ENCODE peak calls at places on chromosomes 12 and 14, in ten cellular contexts. C, A, E, F, Q, T, I, U, O and M are unnamed samples. For H3K4me1, the result is how much of the 10 kb centered on the place peaks cover.

GRCh38 chr12:68319988-68320623 is 12.1 kb downstream of the MDM1 start:
- DNase-seq in Q (no peak), I (no peak), T (no peak), F (peak), O (peak), U (peak), A (no peak), C (no peak), E (no peak), M (no peak)

GRCh38 chr12:28851781-28852180 is 297.3 kb upstream of the FAR2 start:
- DNase-seq in T (no peak), Q (no peak), C (no peak), A (no peak), E (no peak), I (no peak), O (peak), U (no peak), F (no peak), M (no peak)

GRCh38 chr12:109309441-109310246 is 560 bp upstream of the FOXN4 start:
- DNase-seq in F (no peak), O (no peak), I (no peak), U (no peak), T (no peak), Q (no peak), E (no peak), C (no peak), A (no peak), M (no peak)

GRCh38 chr12:24615967-24616411 is 332.9 kb downstream of the BCAT1 start:
- DNase-seq in F (no peak), I (no peak), E (no peak), U (no peak), Q (no peak), A (no peak), C (no peak), T (no peak), O (peak), M (no peak)

GRCh38 chr14:24241829-24242443 is 487 bp downstream of the TINF2 start:
- DNase-seq in O (peak), F (peak), T (peak), I (peak), C (no peak), U (peak), Q (peak), A (no peak), E (peak), M (peak)

GRCh38 chr14:47675239-47675488 is 241 bp downstream of the MDGA2 start:
- DNase-seq in I (no peak), A (no peak), E (no peak), T (no peak), O (no peak), Q (no peak), C (no peak), U (no peak), F (no peak), M (no peak)

GRCh38 chr12:120085920-120086319 is 30.6 kb downstream of the RAB35 start:
- DNase-seq in I (no peak), E (no peak), O (no peak), Q (no peak), T (no peak), F (peak), C (no peak), U (no peak), A (no peak), M (no peak)

GRCh38 chr12:106120578-106121105 is 18.1 kb downstream of the NUAK1 start:
- DNase-seq in F (peak), O (no peak), T (no peak), A (peak), U (peak), I (peak), Q (peak), C (no peak), E (no peak), M (peak)

GRCh38 chr14:56005580-56006053 is 112.6 kb upstream of the PELI2 start:
- DNase-seq in E (no peak), T (no peak), I (no peak), O (peak), A (no peak), F (no peak), C (no peak), U (no peak), Q (no peak), M (no peak)

GRCh38 chr12:64186789-64187188 is 35.3 kb downstream of the KICS2 start:
- DNase-seq in E (no peak), O (peak), U (no peak), A (peak), C (no peak), T (no peak), I (no peak), F (no peak), Q (no peak), M (no peak)

GRCh38 chr12:58502236-58502635 is 418.1 kb downstream of the LRIG3 start:
- DNase-seq in C (no peak), A (no peak), Q (no peak), F (no peak), T (no peak), U (no peak), O (peak), E (no peak), I (no peak), M (no peak)

GRCh38 chr12:98238513-98238912 is 276.9 kb upstream of the TMPO start:
- DNase-seq in E (no peak), A (no peak), I (no peak), Q (peak), F (no peak), C (no peak), T (no peak), O (peak), U (peak), M (no peak)

GRCh38 chr12:71865757-71866536 is 26.4 kb downstream of the TBC1D15 start:
- DNase-seq in Q (no peak), T (no peak), O (no peak), U (no peak), A (no peak), C (no peak), I (no peak), F (no peak), E (no peak), M (no peak)

GRCh38 chr12:42091769-42092168 is 52.9 kb downstream of the GXYLT1 start:
- DNase-seq in I (no peak), E (no peak), Q (no peak), T (no peak), C (no peak), O (peak), F (no peak), U (no peak), A (no peak), M (no peak)

GRCh38 chr12:47082963-47083621 is 3.3 kb upstream of the AMIGO2 start:
- DNase-seq in O (peak), A (peak), Q (no peak), U (no peak), T (no peak), F (no peak), I (no peak), E (no peak), C (no peak), M (no peak)

GRCh38 chr12:75754698-75755097 is 243.3 kb upstream of the KRR1 start:
- DNase-seq in O (peak), A (no peak), U (no peak), C (no peak), E (no peak), Q (no peak), T (no peak), F (no peak), I (no peak), M (no peak)

GRCh38 chr12:94616217-94616729 is 34.1 kb downstream of the TMCC3 start:
- DNase-seq in C (no peak), E (peak), A (peak), F (no peak), U (no peak), I (no peak), T (peak), O (no peak), Q (no peak), M (no peak)

GRCh38 chr14:68979021-68979721 is at the start of gene ACTN1:
- DNase-seq in O (peak), F (peak), C (peak), Q (peak), E (peak), U (peak), I (peak), T (peak), A (peak), M (peak)

GRCh38 chr14:68981539-68981976 is 2.5 kb upstream of the ACTN1 start:
- DNase-seq in Q (no peak), O (peak), F (no peak), A (no peak), T (no peak), U (no peak), I (no peak), C (no peak), E (no peak), M (no peak)

GRCh38 chr14:68978550-68978911 is 571 bp downstream of the ACTN1 start:
- DNase-seq in I (peak), Q (peak), U (peak), E (peak), C (peak), T (peak), A (no peak), O (no peak), F (peak), M (peak)

GRCh38 chr14:68981124-68981523 is 2.0 kb upstream of the ACTN1 start:
- DNase-seq in A (no peak), C (no peak), I (no peak), Q (no peak), U (no peak), T (no peak), F (no peak), E (no peak), O (no peak), M (no peak)

DNA sequence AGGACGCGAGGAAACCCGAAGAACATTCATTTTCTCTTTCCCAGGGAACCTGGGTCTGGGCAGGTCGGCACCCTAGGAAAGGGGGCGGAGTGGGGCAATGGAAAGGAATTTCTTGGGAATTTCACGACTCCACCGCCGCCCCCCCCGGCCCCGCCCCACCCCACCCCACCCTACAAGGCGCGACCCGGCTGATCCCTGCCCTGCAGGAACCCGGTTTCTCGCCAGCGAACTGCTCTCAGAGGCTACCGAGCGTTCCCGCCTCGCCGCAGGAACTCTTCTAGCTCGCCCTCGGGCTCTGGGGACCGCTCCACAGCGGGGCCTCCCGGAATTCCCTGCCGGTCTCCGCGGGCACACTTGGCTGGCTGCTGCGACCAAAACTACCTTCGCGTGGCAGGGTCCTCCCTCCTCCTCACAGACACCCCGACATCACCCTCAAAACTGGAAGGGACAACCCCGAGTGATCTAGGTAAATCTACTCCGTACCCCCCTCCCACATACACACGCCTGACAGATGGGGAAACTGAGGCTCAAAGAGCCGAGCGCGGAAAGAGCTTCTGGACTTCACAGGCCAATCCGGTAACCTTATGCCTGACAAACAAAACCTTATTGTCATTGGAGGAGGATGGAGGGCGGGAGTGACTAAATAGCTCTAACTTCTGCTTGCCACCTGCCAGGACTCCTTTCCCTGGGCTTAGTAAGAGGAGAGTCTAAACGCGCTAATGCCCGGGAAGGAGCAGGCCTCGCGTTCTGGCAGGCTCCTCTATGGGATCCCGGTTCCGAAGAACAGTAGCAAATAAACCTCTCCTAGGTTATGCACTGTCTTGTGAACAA is 835 bp upstream of the ACTN1 start:
- DNase-seq in O (peak), A (peak), I (peak), T (peak), F (peak), C (peak), U (peak), E (peak), Q (peak), M (peak)
- H3K4me1 ChIP-seq in O (under half), A (under half), I (under half), T (under half), F (under half), C (under half), U (under half), E (under half), Q (under half), M (under half)

GRCh38 chr14:99644723-99645544 is at the start of gene HHIPL1:
- DNase-seq in I (no peak), Q (no peak), C (no peak), T (no peak), E (no peak), A (no peak), F (peak), U (no peak), O (peak), M (no peak)

GRCh38 chr14:99643343-99643742 is 1.6 kb upstream of the HHIPL1 start:
- DNase-seq in T (no peak), I (no peak), O (no peak), Q (no peak), C (no peak), A (no peak), E (no peak), F (no peak), U (no peak), M (no peak)

GRCh38 chr14:99647407-99647806 is 2.5 kb downstream of the HHIPL1 start:
- DNase-seq in O (peak), A (no peak), F (no peak), I (no peak), U (no peak), Q (no peak), C (no peak), T (no peak), E (no peak), M (no peak)

GRCh38 chr14:99644035-99644587 is 818 bp upstream of the HHIPL1 start:
- DNase-seq in F (no peak), U (no peak), O (no peak), C (no peak), I (no peak), T (no peak), E (no peak), A (no peak), Q (no peak), M (no peak)

DNA sequence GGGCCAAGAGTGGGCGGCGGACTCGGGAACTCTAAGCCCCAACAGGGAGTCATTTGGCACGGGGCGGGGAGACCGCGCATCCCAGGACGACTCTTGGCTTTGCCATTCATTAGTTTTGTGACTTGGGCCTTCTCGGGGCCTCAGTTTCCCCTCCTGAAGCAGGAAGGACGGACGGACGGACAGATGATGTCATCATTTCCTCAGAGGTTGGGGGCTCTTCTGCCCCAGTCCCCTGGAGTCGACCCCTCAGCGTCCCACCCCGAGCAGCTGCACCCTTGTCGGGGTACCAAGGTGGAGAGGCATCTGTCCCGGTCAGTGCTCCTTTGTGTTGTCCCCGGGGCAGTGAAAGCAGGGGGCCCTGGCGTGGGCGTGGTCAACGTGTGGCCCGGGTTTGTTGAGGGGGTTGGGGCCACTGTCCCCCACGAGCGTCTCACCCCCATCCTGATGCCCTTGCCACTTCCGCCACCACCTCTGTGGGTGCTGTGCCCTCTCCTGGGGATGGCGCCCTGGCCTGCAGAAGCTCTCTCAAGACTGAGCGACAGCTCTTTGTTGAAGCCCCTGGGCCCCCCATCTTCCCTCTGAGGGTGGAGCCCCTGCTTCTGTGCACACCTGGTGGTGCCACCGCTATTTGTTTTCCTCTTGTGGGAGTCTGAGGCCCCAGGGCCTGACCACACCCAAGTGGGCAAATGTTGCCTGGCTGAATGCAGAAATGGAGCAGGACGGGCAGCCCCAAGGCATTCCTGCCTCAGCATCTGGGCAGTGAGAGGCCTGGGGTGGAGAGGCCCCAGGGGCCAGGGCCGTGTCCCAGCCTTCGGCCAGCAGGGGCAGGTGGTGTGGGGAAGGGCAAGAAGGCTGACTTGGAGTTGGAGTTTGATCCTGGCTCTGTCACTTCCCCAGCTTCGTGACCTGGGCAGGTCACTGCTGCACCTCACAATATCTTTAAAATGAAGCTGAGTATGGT is 896 bp downstream of the HHIPL1 start:
- DNase-seq in U (no peak), C (no peak), T (no peak), I (no peak), F (no peak), A (no peak), O (no peak), E (no peak), Q (no peak), M (no peak)
- H3K4me3 ChIP-seq in U (peak), C (peak), T (peak), I (peak), F (peak), A (peak), O (peak), E (peak), Q (peak), M (peak)

GRCh38 chr12:88578821-88579518 is 1.3 kb downstream of the KITLG start:
- DNase-seq in U (no peak), A (peak), E (no peak), Q (peak), T (peak), I (no peak), O (no peak), F (no peak), C (no peak), M (no peak)

GRCh38 chr12:88578274-88578673 is 2.0 kb downstream of the KITLG start:
- DNase-seq in I (no peak), T (no peak), Q (no peak), O (no peak), A (no peak), E (no peak), F (no peak), C (no peak), U (no peak), M (no peak)

GRCh38 chr12:88577537-88577936 is 2.7 kb downstream of the KITLG start:
- DNase-seq in E (no peak), F (no peak), I (no peak), T (no peak), Q (no peak), O (no peak), A (peak), C (no peak), U (no peak), M (no peak)

GRCh38 chr12:88579572-88579940 is 715 bp downstream of the KITLG start:
- DNase-seq in I (peak), E (peak), T (peak), Q (no peak), C (no peak), A (peak), F (peak), O (no peak), U (peak), M (peak)

GRCh38 chr12:88579941-88580871 is at the start of gene KITLG:
- DNase-seq in O (peak), A (peak), I (peak), C (peak), F (peak), E (peak), Q (peak), T (peak), U (peak), M (peak)
- TF ChIP-seq POLR2A in O (peak), A (peak), I (peak), C (peak), F (no peak), E (no peak), Q (peak), T (peak), U (peak), M (peak)

GRCh38 chr14:96051231-96051630 is 12.1 kb downstream of the C14orf132 start:
- DNase-seq in U (no peak), I (no peak), T (no peak), Q (no peak), A (no peak), C (no peak), F (no peak), E (no peak), O (no peak), M (no peak)
- H3K4me1 ChIP-seq in U (under half), I (under half), T (under half), Q (under half), A (under half), C (under half), F (under half), E (under half), O (under half), M (under half)

GRCh38 chr14:60760209-60760608 is 25.6 kb downstream of the MNAT1 start:
- DNase-seq in F (no peak), T (no peak), U (no peak), C (no peak), Q (no peak), A (no peak), O (no peak), I (no peak), E (no peak), M (no peak)
- H3K4me3 ChIP-seq in F (no peak), T (no peak), U (no peak), C (no peak), Q (no peak), A (no peak), O (no peak), I (no peak), E (no peak), M (no peak)

GRCh38 chr12:51020448-51021182 is 5.6 kb downstream of the SLC11A2 start:
- DNase-seq in O (no peak), A (no peak), E (no peak), T (peak), I (no peak), F (no peak), U (no peak), C (no peak), Q (no peak), M (no peak)
- TF ChIP-seq POLR2A in O (no peak), A (no peak), E (no peak), T (no peak), I (no peak), F (no peak), U (no peak), C (no peak), Q (no peak), M (no peak)

DNA sequence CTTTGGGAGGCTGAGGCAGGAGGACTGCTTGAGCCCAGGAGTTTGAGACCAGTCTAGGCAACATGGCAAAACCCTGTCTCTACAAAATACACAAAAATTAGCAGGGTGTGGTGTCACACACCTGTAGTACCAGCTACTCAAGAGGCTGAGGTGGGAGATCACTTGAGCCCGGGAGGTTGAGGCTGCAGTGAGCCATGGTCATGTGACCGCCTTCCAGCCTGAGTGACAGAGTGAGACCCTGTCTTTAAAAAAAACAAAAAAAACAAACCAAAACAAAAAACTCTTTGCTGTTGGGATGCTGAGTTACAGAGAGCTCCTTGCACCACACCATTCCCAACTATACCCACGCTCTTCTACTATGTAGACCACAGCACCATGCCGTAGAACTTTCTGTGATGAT is 221.2 kb downstream of the PPM1H start:
- DNase-seq in Q (no peak), F (no peak), E (no peak), U (no peak), I (no peak), C (no peak), T (no peak), A (no peak), O (no peak), M (no peak)
- H3K4me1 ChIP-seq in Q (under half), F (under half), E (under half), U (under half), I (under half), C (under half), T (under half), A (half or more), O (under half), M (under half)

GRCh38 chr14:101040538-101041442 is 137.3 kb upstream of the RTL1 start:
- DNase-seq in F (no peak), E (no peak), A (no peak), I (no peak), T (no peak), O (no peak), C (no peak), U (no peak), Q (no peak), M (no peak)
- H3K4me3 ChIP-seq in F (no peak), E (no peak), A (no peak), I (no peak), T (no peak), O (no peak), C (no peak), U (no peak), Q (no peak), M (no peak)